ENCODE peak calls at places on chromosome 1, in nine cellular contexts. O is transverse colon, R is IMR-90, C is Peyer's patch, Q is prostate gland, X is sigmoid colon, S is K562, A is stomach, Z is uterus. U is an unnamed sample.

GRCh38 chr1:66217021-66217420 is 316.9 kb upstream of the SGIP1 start:
- DNase-seq in O (no peak), R (peak; percentile 79), C (no peak), Q (no peak), X (no peak), S (no peak), A (no peak), Z (no peak), U (no peak)

GRCh38 chr1:88802950-88803349 is 88.4 kb downstream of the GTF2B start:
- DNase-seq in O (no peak), R (peak; percentile 61), C (no peak), Q (no peak), X (no peak), S (no peak), A (no peak), Z (no peak), U (no peak)

GRCh38 chr1:109787845-109788605 is 24.3 kb upstream of the EPS8L3 start:
- DNase-seq in O (peak; percentile 18), R (no peak), C (peak; percentile 47), Q (no peak), X (peak; percentile 55), S (no peak), A (peak; percentile 26), Z (peak; percentile 13), U (no peak)

GRCh38 chr1:203320546-203321272 is 15.4 kb downstream of the BTG2 start:
- DNase-seq in O (peak; percentile 87), R (peak; percentile 63), C (peak; percentile 67), Q (peak; percentile 80), X (peak; percentile 78), S (peak; percentile 66), A (peak; percentile 85), Z (no peak), U (no peak)

GRCh38 chr1:99764439-99764838 is 2.0 kb downstream of the FRRS1 start:
- DNase-seq in O (no peak), R (no peak), C (no peak), Q (no peak), X (no peak), S (no peak), A (no peak), Z (no peak), U (no peak)

GRCh38 chr1:194931166-194931565 is 1677.1 kb downstream of the KCNT2 start:
- DNase-seq in O (no peak), R (peak; percentile 3), C (no peak), Q (no peak), X (no peak), S (no peak), A (no peak), Z (no peak), U (no peak)

GRCh38 chr1:32249831-32250525 is 1.1 kb upstream of the LCK start:
- DNase-seq in O (peak; percentile 79), R (peak; percentile 46), C (no peak), Q (no peak), X (peak; percentile 67), S (peak; percentile 60), A (peak; percentile 52), Z (peak; percentile 30), U (no peak)

GRCh38 chr1:77888071-77888428 is 374 bp upstream of the NEXN start:
- DNase-seq in O (no peak), R (peak; percentile 74), C (no peak), Q (no peak), X (no peak), S (no peak), A (no peak), Z (no peak), U (no peak)

GRCh38 chr1:118983558-118984021 is 4.6 kb downstream of the TBX15 start:
- DNase-seq in O (no peak), R (no peak), C (no peak), Q (no peak), X (no peak), S (no peak), A (no peak), Z (no peak), U (no peak)

GRCh38 chr1:118984086-118984989 is 3.8 kb downstream of the TBX15 start:
- DNase-seq in O (no peak), R (peak; percentile 5), C (no peak), Q (no peak), X (no peak), S (peak; percentile 27), A (no peak), Z (no peak), U (no peak)

GRCh38 chr1:118986291-118986838 is 1.8 kb downstream of the TBX15 start:
- DNase-seq in O (no peak), R (no peak), C (no peak), Q (no peak), X (no peak), S (peak; percentile 39), A (no peak), Z (no peak), U (no peak)

GRCh38 chr1:118985611-118986290 is 2.4 kb downstream of the TBX15 start:
- DNase-seq in O (no peak), R (no peak), C (no peak), Q (no peak), X (no peak), S (no peak), A (no peak), Z (no peak), U (no peak)

DNA sequence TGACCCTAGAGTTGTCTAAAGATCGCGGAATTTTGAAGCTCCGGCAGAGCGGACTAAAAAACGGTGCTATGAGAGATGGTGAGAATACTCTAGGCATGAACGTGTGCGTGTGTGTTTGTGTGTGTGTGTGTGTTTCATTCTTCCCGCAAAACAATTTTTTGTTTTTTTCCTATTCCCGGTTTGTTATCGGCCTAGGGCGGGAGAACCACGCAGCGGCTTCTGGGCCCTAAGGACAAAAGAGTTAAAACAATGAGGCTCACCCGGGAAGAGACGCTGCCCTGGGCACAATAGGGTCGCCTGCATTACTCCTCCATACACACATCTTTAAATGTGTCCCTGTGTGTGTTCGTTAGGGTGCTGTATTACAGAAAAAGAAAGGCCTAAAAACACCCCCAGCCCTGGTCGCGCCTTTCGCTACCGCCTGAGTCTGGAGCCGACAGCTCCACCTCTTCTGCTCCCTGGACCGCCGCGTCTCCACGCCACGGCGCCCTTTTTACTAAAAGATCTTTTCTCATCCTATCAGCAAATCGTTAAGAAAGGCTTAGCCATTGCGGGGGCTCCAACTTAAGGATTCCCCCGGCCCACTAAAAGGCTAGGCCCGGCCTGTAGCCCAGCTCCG is 3.0 kb downstream of the TBX15 start:
- DNase-seq in O (no peak), R (no peak), C (no peak), Q (no peak), X (no peak), S (no peak), A (no peak), Z (no peak), U (no peak)
- H3K4me3 ChIP-seq in O (no peak overlapping the region), R (no peak overlapping the region), C (no peak overlapping the region), Q (no peak overlapping the region), X (peak overlapping the region; percentile 2), S (peak overlapping the region; percentile 29), A (no peak overlapping the region), Z (no peak overlapping the region), U (no peak overlapping the region)

GRCh38 chr1:25030674-25031589 is 100.9 kb upstream of the RUNX3 start:
- DNase-seq in O (peak; percentile 28), R (peak; percentile 23), C (no peak), Q (no peak), X (no peak), S (no peak), A (no peak), Z (no peak), U (no peak)

GRCh38 chr1:25033030-25033827 is 103.2 kb upstream of the RUNX3 start:
- DNase-seq in O (no peak), R (no peak), C (no peak), Q (no peak), X (no peak), S (no peak), A (no peak), Z (no peak), U (no peak)

GRCh38 chr1:25033828-25034451 is 103.9 kb upstream of the RUNX3 start:
- DNase-seq in O (peak; percentile 60), R (no peak), C (no peak), Q (no peak), X (no peak), S (no peak), A (peak; percentile 46), Z (no peak), U (peak; percentile 15)

GRCh38 chr1:25031966-25032667 is 102.0 kb upstream of the RUNX3 start:
- DNase-seq in O (peak; percentile 62), R (peak; percentile 63), C (no peak), Q (peak; percentile 88), X (peak; percentile 76), S (no peak), A (peak; percentile 81), Z (no peak), U (no peak)

GRCh38 chr1:25031601-25031965 is 101.5 kb upstream of the RUNX3 start:
- DNase-seq in O (no peak), R (no peak), C (no peak), Q (no peak), X (no peak), S (no peak), A (no peak), Z (no peak), U (no peak)
- TF ChIP-seq POLR2A in O (no peak), R (no peak), C (no peak), Q (no peak), X (no peak), S (no peak), A (no peak), Z (no peak), U (no peak)

GRCh38 chr1:217542837-217543236 is 88.1 kb downstream of the GPATCH2 start:
- DNase-seq in O (no peak), R (no peak), C (no peak), Q (no peak), X (no peak), S (no peak), A (no peak), Z (no peak), U (no peak)

GRCh38 chr1:217542136-217542777 is 88.6 kb downstream of the GPATCH2 start:
- DNase-seq in O (no peak), R (no peak), C (no peak), Q (no peak), X (no peak), S (no peak), A (no peak), Z (peak; percentile 19), U (no peak)

GRCh38 chr1:217540321-217540720 is 90.6 kb downstream of the GPATCH2 start:
- DNase-seq in O (no peak), R (no peak), C (no peak), Q (no peak), X (no peak), S (no peak), A (no peak), Z (no peak), U (no peak)

GRCh38 chr1:217535601-217536377 is 95.1 kb downstream of the GPATCH2 start:
- DNase-seq in O (no peak), R (no peak), C (no peak), Q (no peak), X (no peak), S (no peak), A (no peak), Z (no peak), U (no peak)

DNA sequence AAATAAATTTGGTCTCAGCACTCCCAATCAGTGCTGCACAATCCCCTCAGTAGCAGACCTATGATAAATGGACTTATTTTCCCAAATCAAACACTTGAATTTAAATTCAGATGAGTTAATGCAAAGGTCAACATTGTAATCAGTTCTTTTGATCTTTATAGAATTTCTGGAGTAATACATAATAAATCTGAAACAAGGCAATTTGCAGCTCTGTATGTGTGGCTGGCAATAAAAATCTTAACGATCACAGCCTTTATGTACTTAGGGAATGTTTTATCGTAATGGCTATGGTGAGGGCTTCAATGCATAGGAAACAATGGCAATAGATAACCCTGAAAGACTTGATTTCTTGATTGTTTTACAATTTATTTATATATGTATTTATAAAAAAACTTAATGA is 91.4 kb downstream of the GPATCH2 start:
- DNase-seq in O (no peak), R (no peak), C (no peak), Q (no peak), X (no peak), S (no peak), A (no peak), Z (no peak), U (no peak)
- H3K9me3 ChIP-seq in O (no peaks in the 10 kb centered on the region), R (no peaks in the 10 kb centered on the region), C (no peaks in the 10 kb centered on the region), Q (no peaks in the 10 kb centered on the region), X (no peaks in the 10 kb centered on the region), S (no peaks in the 10 kb centered on the region), A (no peaks in the 10 kb centered on the region), Z (no peaks in the 10 kb centered on the region), U (no peaks in the 10 kb centered on the region)

GRCh38 chr1:209586341-209586740 is 2.8 kb downstream of the CAMK1G start:
- DNase-seq in O (no peak), R (no peak), C (no peak), Q (no peak), X (no peak), S (no peak), A (no peak), Z (no peak), U (no peak)

GRCh38 chr1:209585672-209586071 is 2.2 kb downstream of the CAMK1G start:
- DNase-seq in O (peak; percentile 45), R (no peak), C (peak; percentile 67), Q (peak; percentile 35), X (peak; percentile 66), S (no peak), A (peak; percentile 65), Z (peak; percentile 20), U (peak; percentile 74)

GRCh38 chr1:209583408-209583807 is at the start of gene CAMK1G:
- DNase-seq in O (no peak), R (peak; percentile 80), C (no peak), Q (no peak), X (no peak), S (no peak), A (no peak), Z (no peak), U (peak; percentile 32)

GRCh38 chr1:209584186-209584776 is 767 bp downstream of the CAMK1G start:
- DNase-seq in O (no peak), R (no peak), C (no peak), Q (no peak), X (no peak), S (no peak), A (no peak), Z (no peak), U (no peak)

DNA sequence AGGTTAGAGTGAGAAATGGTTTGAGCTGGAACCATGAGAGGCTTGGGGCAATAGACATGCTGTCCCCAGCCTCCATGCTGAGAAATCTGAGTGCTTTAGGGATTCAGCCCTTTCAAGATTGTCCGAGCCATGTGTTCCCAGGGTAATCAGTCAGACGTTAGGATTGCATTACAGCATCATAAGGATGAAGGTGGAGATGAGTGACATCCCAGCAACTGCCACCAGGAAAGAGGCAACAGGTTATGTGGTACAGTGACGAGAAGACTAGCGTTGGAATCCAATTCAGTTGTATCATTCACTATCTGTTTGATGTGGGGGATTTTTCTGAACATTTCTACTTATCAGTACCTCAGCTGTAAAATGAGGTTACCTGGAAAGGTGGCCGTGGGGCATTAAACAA is 1.7 kb downstream of the CAMK1G start:
- DNase-seq in O (no peak), R (no peak), C (no peak), Q (no peak), X (no peak), S (no peak), A (no peak), Z (no peak), U (no peak)
- H3K4me3 ChIP-seq in O (no peak overlapping the region), R (no peak overlapping the region), C (no peak overlapping the region), Q (no peak overlapping the region), X (no peak overlapping the region), S (no peak overlapping the region), A (no peak overlapping the region), Z (no peak overlapping the region), U (no peak overlapping the region)